ENCODE peak calls at places on chromosomes 11 and 22, in six cellular contexts. One of them, this sample, is unnamed.

GRCh38 chr22:46422896-46423295 is 87.4 kb downstream of the TRMU start:
- DNase-seq in HepG2: no peak
- DNase-seq in H1: no peak
- DNase-seq in WTC11: no peak
- DNase-seq in GM12878: no peak
- DNase-seq in K562: no peak
- DNase-seq in this sample: no peak

GRCh38 chr11:6667733-6668374 is 12.2 kb upstream of the DCHS1 start:
- DNase-seq in K562: peak
- DNase-seq in H1: no peak
- DNase-seq in WTC11: no peak
- DNase-seq in GM12878: peak
- DNase-seq in HepG2: peak
- DNase-seq in this sample: peak

GRCh38 chr11:72353861-72354260 is 80.5 kb downstream of the CLPB start:
- DNase-seq in K562: no peak
- DNase-seq in GM12878: no peak
- DNase-seq in HepG2: peak
- DNase-seq in H1: peak
- DNase-seq in WTC11: peak
- DNase-seq in this sample: peak

GRCh38 chr11:118064956-118065355 is 11.9 kb upstream of the TMPRSS4 start:
- DNase-seq in K562: no peak
- DNase-seq in HepG2: no peak
- DNase-seq in GM12878: no peak
- DNase-seq in WTC11: no peak
- DNase-seq in H1: no peak
- DNase-seq in this sample: no peak

GRCh38 chr11:65927904-65928397 is 8.7 kb downstream of the DRAP1 start:
- DNase-seq in K562: peak
- DNase-seq in WTC11: no peak
- DNase-seq in GM12878: peak
- DNase-seq in HepG2: no peak
- DNase-seq in H1: no peak
- DNase-seq in this sample: no peak

GRCh38 chr22:48299801-48300200 is 1527.9 kb downstream of the BRD1 start:
- DNase-seq in HepG2: no peak
- DNase-seq in K562: no peak
- DNase-seq in H1: no peak
- DNase-seq in GM12878: no peak
- DNase-seq in WTC11: no peak
- DNase-seq in this sample: no peak

GRCh38 chr22:37208401-37209139 is 3.7 kb downstream of the SSTR3 start:
- DNase-seq in WTC11: no peak
- DNase-seq in K562: no peak
- DNase-seq in GM12878: no peak
- DNase-seq in HepG2: no peak
- DNase-seq in H1: no peak
- DNase-seq in this sample: no peak

GRCh38 chr11:121681536-121681935 is 228.8 kb upstream of the SORL1-AS1 start:
- DNase-seq in HepG2: no peak
- DNase-seq in H1: no peak
- DNase-seq in WTC11: no peak
- DNase-seq in K562: no peak
- DNase-seq in GM12878: no peak
- DNase-seq in this sample: no peak

GRCh38 chr11:113356203-113356602 is 31.4 kb upstream of the ANKK1 start:
- DNase-seq in HepG2: no peak
- DNase-seq in WTC11: no peak
- DNase-seq in K562: no peak
- DNase-seq in GM12878: no peak
- DNase-seq in H1: no peak
- DNase-seq in this sample: no peak

GRCh38 chr11:12687740-12688139 is 13.5 kb downstream of the TEAD1 start:
- DNase-seq in GM12878: no peak
- DNase-seq in H1: peak
- DNase-seq in HepG2: no peak
- DNase-seq in K562: peak
- DNase-seq in WTC11: peak
- DNase-seq in this sample: peak

GRCh38 chr11:120318906-120319305 is 6.2 kb upstream of the TLCD5 start:
- DNase-seq in GM12878: no peak
- DNase-seq in HepG2: no peak
- DNase-seq in K562: no peak
- DNase-seq in WTC11: no peak
- DNase-seq in H1: no peak
- DNase-seq in this sample: no peak

GRCh38 chr11:63595296-63595695 is 18.9 kb downstream of the PLAAT3 start:
- DNase-seq in GM12878: no peak
- DNase-seq in HepG2: no peak
- DNase-seq in WTC11: no peak
- DNase-seq in K562: no peak
- DNase-seq in H1: no peak
- DNase-seq in this sample: no peak

GRCh38 chr22:23521442-23522113 is 58.5 kb downstream of the IGLL1 start:
- DNase-seq in HepG2: peak
- DNase-seq in H1: peak
- DNase-seq in GM12878: peak
- DNase-seq in WTC11: peak
- DNase-seq in K562: peak
- DNase-seq in this sample: peak

DNA sequence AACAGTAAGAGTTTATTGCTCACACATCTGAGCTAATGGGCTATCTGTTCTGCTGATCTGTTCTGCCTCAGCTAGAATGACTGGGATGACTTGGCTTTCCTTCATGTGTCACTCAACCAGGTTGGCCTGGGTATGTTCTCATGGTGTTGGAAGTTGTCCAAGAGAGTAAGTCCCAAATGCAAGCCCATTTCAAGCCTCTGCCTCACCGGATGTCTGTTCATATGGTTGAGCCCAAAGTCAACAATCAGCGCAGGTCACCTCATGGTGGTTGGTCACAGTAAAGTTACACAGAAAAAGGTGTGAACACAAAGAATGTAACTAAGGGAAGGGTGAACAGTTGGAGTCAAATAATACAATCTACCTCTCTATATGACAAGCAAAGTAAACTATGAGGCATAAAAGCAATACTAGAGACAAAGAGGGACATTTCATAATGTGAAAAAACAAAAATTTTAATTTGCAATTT is 1.9 kb downstream of the GDPD4 start:
- DNase-seq in K562: peak
- DNase-seq in WTC11: no peak
- DNase-seq in GM12878: no peak
- DNase-seq in HepG2: peak
- DNase-seq in H1: no peak
- DNase-seq in this sample: no peak
- TF ChIP-seq CREB1 in K562: no peak
- TF ChIP-seq CREB1 in WTC11: no peak
- TF ChIP-seq CREB1 in GM12878: no peak
- TF ChIP-seq CREB1 in HepG2: no peak
- TF ChIP-seq CREB1 in H1: no peak
- TF ChIP-seq CREB1 in this sample: no peak

GRCh38 chr22:25663654-25664053 is 78.3 kb upstream of the MYO18B start:
- DNase-seq in H1: no peak
- DNase-seq in GM12878: no peak
- DNase-seq in K562: no peak
- DNase-seq in WTC11: no peak
- DNase-seq in HepG2: peak
- DNase-seq in this sample: no peak

GRCh38 chr22:25672685-25673084 is 69.3 kb upstream of the MYO18B start:
- DNase-seq in HepG2: no peak
- DNase-seq in WTC11: no peak
- DNase-seq in H1: no peak
- DNase-seq in GM12878: no peak
- DNase-seq in K562: no peak
- DNase-seq in this sample: no peak

GRCh38 chr22:25673721-25674120 is 68.3 kb upstream of the MYO18B start:
- DNase-seq in K562: no peak
- DNase-seq in HepG2: no peak
- DNase-seq in WTC11: no peak
- DNase-seq in H1: no peak
- DNase-seq in GM12878: no peak
- DNase-seq in this sample: no peak

GRCh38 chr22:25666308-25666707 is 75.7 kb upstream of the MYO18B start:
- DNase-seq in K562: peak
- DNase-seq in H1: no peak
- DNase-seq in GM12878: no peak
- DNase-seq in HepG2: peak
- DNase-seq in WTC11: peak
- DNase-seq in this sample: peak

DNA sequence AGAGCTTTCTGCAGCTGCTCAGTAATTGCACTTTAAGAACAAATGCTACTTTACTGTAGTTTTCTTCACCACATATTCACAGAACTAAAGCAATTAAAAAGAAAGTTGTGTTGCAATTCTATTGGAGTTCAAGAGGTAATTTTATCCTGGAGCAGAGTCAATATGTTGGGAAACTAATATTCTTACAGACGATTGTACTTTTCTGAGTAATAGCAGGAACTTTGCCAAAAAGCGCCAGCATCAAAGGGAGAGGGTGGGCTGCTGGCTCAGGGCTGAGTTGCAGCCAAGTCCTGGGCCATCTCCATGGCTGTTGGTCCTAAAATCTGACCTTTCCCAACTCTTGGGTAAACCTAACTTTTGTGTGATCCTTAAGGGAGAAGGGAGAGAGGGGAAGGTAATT is 73.6 kb upstream of the MYO18B start:
- DNase-seq in H1: no peak
- DNase-seq in WTC11: no peak
- DNase-seq in HepG2: peak
- DNase-seq in K562: no peak
- DNase-seq in GM12878: no peak
- DNase-seq in this sample: no peak
- TF ChIP-seq CREB1 in H1: no peak
- TF ChIP-seq CREB1 in WTC11: no peak
- TF ChIP-seq CREB1 in HepG2: peak
- TF ChIP-seq CREB1 in K562: no peak
- TF ChIP-seq CREB1 in GM12878: no peak
- TF ChIP-seq CREB1 in this sample: no peak

DNA sequence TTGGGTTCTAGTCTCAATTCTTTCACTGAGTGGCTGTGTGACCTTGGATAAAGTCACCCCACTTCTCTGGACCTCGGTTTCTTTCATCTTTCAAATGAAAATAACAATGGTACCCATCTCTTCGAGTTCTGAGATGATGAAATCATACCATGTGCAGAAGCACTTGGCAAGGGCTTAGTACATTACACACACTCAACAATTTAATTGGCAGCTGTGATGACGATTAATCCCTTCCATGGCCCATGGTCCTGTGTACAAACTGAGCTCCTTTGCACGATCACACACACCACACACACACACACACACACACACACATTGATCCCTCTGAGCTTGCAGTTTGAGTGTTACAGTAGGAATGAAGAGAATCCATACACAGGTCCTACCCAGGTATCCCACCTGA is 103.4 kb upstream of the ASPHD2 start:
- DNase-seq in HepG2: no peak
- DNase-seq in GM12878: no peak
- DNase-seq in H1: no peak
- DNase-seq in WTC11: no peak
- DNase-seq in K562: no peak
- DNase-seq in this sample: no peak
- TF ChIP-seq CREB1 in HepG2: no peak
- TF ChIP-seq CREB1 in GM12878: no peak
- TF ChIP-seq CREB1 in H1: no peak
- TF ChIP-seq CREB1 in WTC11: no peak
- TF ChIP-seq CREB1 in K562: no peak
- TF ChIP-seq CREB1 in this sample: no peak

DNA sequence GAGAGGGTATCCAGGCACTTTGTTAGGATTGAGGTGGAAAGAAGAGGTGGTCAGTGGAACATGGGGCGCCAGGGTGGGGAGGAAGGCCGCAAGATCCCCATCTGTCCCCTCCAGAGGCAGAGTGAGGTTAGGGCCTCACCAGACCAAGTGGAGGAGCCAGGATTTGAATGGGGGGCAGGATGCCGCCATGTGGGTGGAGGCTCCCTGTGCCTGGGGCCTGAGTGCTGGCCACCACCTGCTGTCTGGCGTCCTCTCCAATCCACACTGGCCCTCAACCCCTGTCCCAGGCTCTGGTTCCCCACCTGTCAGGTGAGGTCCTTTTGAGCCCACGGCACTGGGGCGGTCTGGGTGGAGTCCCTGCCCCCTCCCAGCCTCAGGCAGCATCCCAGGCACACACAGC is 17.5 kb upstream of the TBX1 start:
- DNase-seq in H1: no peak
- DNase-seq in WTC11: no peak
- DNase-seq in HepG2: no peak
- DNase-seq in K562: no peak
- DNase-seq in GM12878: no peak
- DNase-seq in this sample: no peak
- TF ChIP-seq CREB1 in H1: no peak
- TF ChIP-seq CREB1 in WTC11: no peak
- TF ChIP-seq CREB1 in HepG2: no peak
- TF ChIP-seq CREB1 in K562: no peak
- TF ChIP-seq CREB1 in GM12878: no peak
- TF ChIP-seq CREB1 in this sample: no peak

DNA sequence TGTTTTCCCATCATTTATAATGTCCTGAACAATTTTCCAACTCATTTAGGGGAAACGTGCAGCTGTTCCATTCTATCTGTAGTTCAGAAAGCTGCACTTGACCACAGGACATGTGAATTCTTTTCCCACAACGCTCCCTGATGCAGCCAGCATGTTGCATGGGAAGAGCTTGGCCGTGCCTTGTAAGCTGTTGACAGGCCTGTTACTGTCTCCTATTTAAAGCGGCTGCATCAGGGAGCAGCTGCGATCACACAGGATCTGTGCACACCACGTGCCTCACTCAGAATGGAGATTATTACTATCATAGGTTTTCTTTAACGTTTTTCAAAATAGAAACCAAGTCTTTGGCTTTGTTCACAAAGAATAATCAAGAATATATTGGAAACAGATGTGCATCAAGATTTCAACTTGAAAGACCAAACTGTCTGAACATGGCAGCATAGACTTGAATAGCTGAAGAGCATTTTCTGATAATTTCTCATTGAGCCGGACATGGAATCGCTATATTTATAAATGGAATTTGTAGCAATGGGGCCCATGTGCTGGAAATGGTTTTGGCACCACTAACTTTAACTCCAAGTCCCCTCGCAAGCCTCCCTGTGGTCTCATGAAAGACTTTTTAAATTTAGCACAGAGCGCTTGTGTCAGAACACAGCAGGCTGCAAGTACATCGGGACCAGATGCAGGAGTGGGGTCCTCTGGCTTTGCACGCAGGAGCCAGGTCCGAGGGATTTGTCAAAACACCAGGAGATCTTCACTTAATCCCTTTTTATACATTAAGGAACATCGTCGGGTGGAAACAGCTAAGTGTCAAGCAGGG is 40.8 kb upstream of the MYO18B start:
- DNase-seq in WTC11: no peak
- DNase-seq in HepG2: no peak
- DNase-seq in K562: no peak
- DNase-seq in H1: no peak
- DNase-seq in GM12878: no peak
- DNase-seq in this sample: no peak
- TF ChIP-seq CREB1 in WTC11: no peak
- TF ChIP-seq CREB1 in HepG2: no peak
- TF ChIP-seq CREB1 in K562: no peak
- TF ChIP-seq CREB1 in H1: no peak
- TF ChIP-seq CREB1 in GM12878: no peak
- TF ChIP-seq CREB1 in this sample: no peak